ENCODE peak calls at places on chromosomes 2 and 18, in ten cellular contexts. One of them, this sample, is unnamed.

GRCh38 chr18:69648486-69648885 is 247.8 kb downstream of the DOK6 start:
- DNase-seq in psoas muscle: no peak
- DNase-seq in endothelial cell: no peak
- DNase-seq in WTC11: no peak
- DNase-seq in RWPE1: no peak
- DNase-seq in neural progenitor cell: no peak
- DNase-seq in K562: no peak
- DNase-seq in H1: no peak
- DNase-seq in heart right ventricle: no peak
- DNase-seq in kidney: no peak
- DNase-seq in this sample: no peak

GRCh38 chr2:224163573-224164307 is 124.7 kb upstream of the SERPINE2 start:
- DNase-seq in endothelial cell: no peak
- DNase-seq in heart right ventricle: peak; percentile 27
- DNase-seq in neural progenitor cell: no peak
- DNase-seq in kidney: no peak
- DNase-seq in psoas muscle: no peak
- DNase-seq in K562: no peak
- DNase-seq in WTC11: no peak
- DNase-seq in RWPE1: no peak
- DNase-seq in H1: peak; percentile 4
- DNase-seq in this sample: no peak

GRCh38 chr18:46333371-46334199 is 229.4 kb downstream of the HAUS1 start:
- DNase-seq in WTC11: peak; percentile 50
- DNase-seq in K562: peak; percentile 10
- DNase-seq in heart right ventricle: peak; percentile 42
- DNase-seq in endothelial cell: peak; percentile 18
- DNase-seq in H1: peak; percentile 56
- DNase-seq in psoas muscle: peak; percentile 60
- DNase-seq in kidney: no peak
- DNase-seq in RWPE1: peak; percentile 19
- DNase-seq in neural progenitor cell: peak; percentile 86
- DNase-seq in this sample: peak; percentile 83

GRCh38 chr2:178279142-178279541 is 84.8 kb downstream of the OSBPL6 start:
- DNase-seq in RWPE1: peak; percentile 76
- DNase-seq in neural progenitor cell: peak; percentile 67
- DNase-seq in WTC11: no peak
- DNase-seq in psoas muscle: no peak
- DNase-seq in heart right ventricle: no peak
- DNase-seq in endothelial cell: no peak
- DNase-seq in kidney: no peak
- DNase-seq in H1: no peak
- DNase-seq in K562: no peak
- DNase-seq in this sample: no peak

GRCh38 chr2:169839954-169840746 is 12.9 kb downstream of the UBR3 start:
- DNase-seq in H1: no peak
- DNase-seq in endothelial cell: no peak
- DNase-seq in psoas muscle: no peak
- DNase-seq in WTC11: no peak
- DNase-seq in kidney: no peak
- DNase-seq in heart right ventricle: peak; percentile 36
- DNase-seq in neural progenitor cell: no peak
- DNase-seq in RWPE1: no peak
- DNase-seq in K562: peak; percentile 64
- DNase-seq in this sample: no peak

GRCh38 chr18:22318745-22319407 is 98.8 kb downstream of the CTAGE1 start:
- DNase-seq in kidney: no peak
- DNase-seq in endothelial cell: no peak
- DNase-seq in K562: no peak
- DNase-seq in H1: no peak
- DNase-seq in WTC11: no peak
- DNase-seq in psoas muscle: no peak
- DNase-seq in heart right ventricle: no peak
- DNase-seq in RWPE1: no peak
- DNase-seq in neural progenitor cell: peak; percentile 30
- DNase-seq in this sample: no peak

GRCh38 chr2:100125641-100126040 is 16.7 kb downstream of the AFF3 start:
- DNase-seq in RWPE1: no peak
- DNase-seq in K562: no peak
- DNase-seq in heart right ventricle: no peak
- DNase-seq in kidney: no peak
- DNase-seq in H1: no peak
- DNase-seq in psoas muscle: no peak
- DNase-seq in neural progenitor cell: no peak
- DNase-seq in endothelial cell: no peak
- DNase-seq in WTC11: no peak
- DNase-seq in this sample: no peak

GRCh38 chr2:46273919-46274318 is 23.3 kb upstream of the EPAS1 start:
- DNase-seq in heart right ventricle: no peak
- DNase-seq in psoas muscle: no peak
- DNase-seq in neural progenitor cell: no peak
- DNase-seq in K562: no peak
- DNase-seq in RWPE1: no peak
- DNase-seq in kidney: no peak
- DNase-seq in WTC11: no peak
- DNase-seq in endothelial cell: no peak
- DNase-seq in H1: no peak
- DNase-seq in this sample: no peak

GRCh38 chr2:168666339-168666738 is 136.1 kb upstream of the NOSTRIN start:
- DNase-seq in WTC11: no peak
- DNase-seq in heart right ventricle: no peak
- DNase-seq in kidney: no peak
- DNase-seq in K562: no peak
- DNase-seq in H1: no peak
- DNase-seq in endothelial cell: no peak
- DNase-seq in RWPE1: no peak
- DNase-seq in neural progenitor cell: no peak
- DNase-seq in psoas muscle: no peak
- DNase-seq in this sample: no peak

GRCh38 chr2:222609391-222609790 is 46.5 kb downstream of the FARSB start:
- DNase-seq in RWPE1: no peak
- DNase-seq in WTC11: no peak
- DNase-seq in psoas muscle: no peak
- DNase-seq in heart right ventricle: no peak
- DNase-seq in neural progenitor cell: no peak
- DNase-seq in K562: no peak
- DNase-seq in endothelial cell: no peak
- DNase-seq in H1: no peak
- DNase-seq in kidney: no peak
- DNase-seq in this sample: no peak

GRCh38 chr2:127605691-127606277 is 40.2 kb upstream of the GPR17 start:
- DNase-seq in neural progenitor cell: no peak
- DNase-seq in RWPE1: no peak
- DNase-seq in psoas muscle: no peak
- DNase-seq in kidney: no peak
- DNase-seq in heart right ventricle: no peak
- DNase-seq in H1: no peak
- DNase-seq in WTC11: no peak
- DNase-seq in endothelial cell: no peak
- DNase-seq in K562: no peak
- DNase-seq in this sample: no peak

GRCh38 chr18:39962546-39962945 is 1992.5 kb upstream of the PIK3C3 start:
- DNase-seq in psoas muscle: no peak
- DNase-seq in neural progenitor cell: no peak
- DNase-seq in K562: no peak
- DNase-seq in WTC11: no peak
- DNase-seq in H1: no peak
- DNase-seq in endothelial cell: no peak
- DNase-seq in heart right ventricle: no peak
- DNase-seq in kidney: no peak
- DNase-seq in RWPE1: peak; percentile 21
- DNase-seq in this sample: no peak

GRCh38 chr18:54127759-54128378 is 96.6 kb downstream of the MBD2 start:
- DNase-seq in psoas muscle: no peak
- DNase-seq in kidney: no peak
- DNase-seq in WTC11: peak; percentile 58
- DNase-seq in endothelial cell: peak; percentile 63
- DNase-seq in heart right ventricle: peak; percentile 18
- DNase-seq in neural progenitor cell: peak; percentile 78
- DNase-seq in RWPE1: no peak
- DNase-seq in H1: peak; percentile 53
- DNase-seq in K562: no peak
- DNase-seq in this sample: peak; percentile 61
- TF ChIP-seq CTCF in psoas muscle: peak; percentile 33
- TF ChIP-seq CTCF in kidney: peak; percentile 59
- TF ChIP-seq CTCF in WTC11: peak; percentile 39
- TF ChIP-seq CTCF in endothelial cell: peak; percentile 59
- TF ChIP-seq CTCF in heart right ventricle: peak; percentile 58
- TF ChIP-seq CTCF in neural progenitor cell: peak; percentile 83
- TF ChIP-seq CTCF in RWPE1: peak; percentile 19
- TF ChIP-seq CTCF in H1: peak; percentile 61
- TF ChIP-seq CTCF in K562: peak; percentile 45
- TF ChIP-seq CTCF in this sample: peak; percentile 65

DNA sequence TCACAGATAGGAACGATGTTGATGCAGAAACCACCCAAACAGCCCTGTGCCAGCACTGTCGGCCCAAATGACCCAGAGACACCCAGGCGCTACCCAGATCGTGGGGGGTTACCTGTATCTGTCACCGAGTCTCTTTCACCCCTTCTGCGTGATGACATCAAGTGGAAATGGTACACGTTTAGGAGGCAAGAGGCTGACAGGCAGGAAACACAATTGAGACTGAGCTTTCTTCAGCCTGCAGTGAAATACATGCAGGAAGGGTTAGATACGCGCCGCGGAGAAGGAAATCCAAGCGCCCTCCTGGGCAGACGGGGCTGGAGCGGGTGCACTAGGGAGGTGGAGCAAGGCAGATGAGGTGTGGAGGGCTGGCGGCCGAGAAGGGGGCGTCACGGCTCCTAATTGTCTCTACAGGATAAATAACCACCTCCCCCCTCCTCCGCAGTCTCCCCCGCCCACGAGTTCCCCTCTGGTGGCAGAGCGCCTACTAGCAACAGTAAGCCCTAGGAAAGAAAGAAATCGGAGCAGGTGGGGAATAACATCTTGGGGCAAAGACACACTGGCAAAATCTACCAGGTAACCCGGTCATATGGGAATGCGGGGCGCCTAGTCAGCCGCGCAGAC is at the start of gene RNF152:
- DNase-seq in endothelial cell: peak; percentile 41
- DNase-seq in psoas muscle: peak; percentile 55
- DNase-seq in H1: peak; percentile 64
- DNase-seq in RWPE1: peak; percentile 23
- DNase-seq in WTC11: peak; percentile 53
- DNase-seq in kidney: peak; percentile 81
- DNase-seq in K562: no peak
- DNase-seq in heart right ventricle: peak; percentile 44
- DNase-seq in neural progenitor cell: peak; percentile 81
- DNase-seq in this sample: peak; percentile 41
- TF ChIP-seq CTCF in endothelial cell: no peak
- TF ChIP-seq CTCF in psoas muscle: no peak
- TF ChIP-seq CTCF in H1: no peak
- TF ChIP-seq CTCF in RWPE1: no peak
- TF ChIP-seq CTCF in WTC11: no peak
- TF ChIP-seq CTCF in kidney: no peak
- TF ChIP-seq CTCF in K562: no peak
- TF ChIP-seq CTCF in heart right ventricle: no peak
- TF ChIP-seq CTCF in neural progenitor cell: peak; percentile 29
- TF ChIP-seq CTCF in this sample: no peak

DNA sequence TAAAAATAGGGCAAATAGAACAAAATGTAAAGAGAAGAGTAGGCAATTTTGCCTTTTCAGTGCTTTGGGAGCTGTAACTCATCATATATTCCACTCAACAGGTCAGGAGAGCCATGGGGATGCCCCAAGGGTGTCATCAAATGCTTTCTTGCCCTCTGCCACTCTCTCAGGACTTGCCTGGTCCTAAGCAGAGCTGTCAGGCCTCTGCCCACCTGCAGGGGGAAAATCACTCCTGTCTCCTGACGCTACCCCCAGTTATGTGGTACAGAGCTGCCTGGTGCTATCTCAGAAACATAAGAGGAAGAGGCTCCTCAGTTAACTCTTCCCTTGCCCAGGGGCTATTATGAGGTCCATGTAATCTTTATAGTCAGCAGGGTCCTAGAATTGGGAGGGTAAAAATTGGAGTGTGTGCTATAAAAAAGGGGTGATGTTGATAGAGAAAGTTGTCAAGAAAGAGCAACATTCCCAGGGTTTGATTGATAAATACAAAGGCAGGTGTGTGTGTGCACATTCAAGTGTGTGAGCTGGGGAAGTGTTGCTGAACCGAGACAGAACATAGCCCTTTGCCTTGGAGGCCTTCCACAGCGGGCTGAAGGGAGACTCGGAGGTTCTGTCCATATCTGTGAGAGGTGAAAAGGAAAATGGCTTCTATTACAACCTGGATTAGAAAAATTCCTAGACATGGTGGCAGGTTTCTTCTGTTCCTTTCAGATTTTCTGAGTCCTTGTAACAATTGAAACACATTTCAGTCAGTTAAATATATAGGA is 25.4 kb downstream of the PTPRM start:
- DNase-seq in RWPE1: no peak
- DNase-seq in K562: no peak
- DNase-seq in neural progenitor cell: peak; percentile 53
- DNase-seq in kidney: no peak
- DNase-seq in endothelial cell: peak; percentile 32
- DNase-seq in H1: peak; percentile 55
- DNase-seq in heart right ventricle: no peak
- DNase-seq in psoas muscle: no peak
- DNase-seq in WTC11: peak; percentile 32
- DNase-seq in this sample: no peak
- TF ChIP-seq CTCF in RWPE1: no peak
- TF ChIP-seq CTCF in K562: no peak
- TF ChIP-seq CTCF in neural progenitor cell: peak; percentile 52
- TF ChIP-seq CTCF in kidney: peak; percentile 1
- TF ChIP-seq CTCF in endothelial cell: peak; percentile 53
- TF ChIP-seq CTCF in H1: peak; percentile 60
- TF ChIP-seq CTCF in heart right ventricle: no peak
- TF ChIP-seq CTCF in psoas muscle: peak; percentile 17
- TF ChIP-seq CTCF in WTC11: peak; percentile 15
- TF ChIP-seq CTCF in this sample: no peak

GRCh38 chr2:177174456-177174855 is 38.1 kb upstream of the HNRNPA3 start:
- DNase-seq in endothelial cell: no peak
- DNase-seq in psoas muscle: no peak
- DNase-seq in kidney: no peak
- DNase-seq in neural progenitor cell: no peak
- DNase-seq in RWPE1: no peak
- DNase-seq in H1: no peak
- DNase-seq in heart right ventricle: no peak
- DNase-seq in WTC11: no peak
- DNase-seq in K562: no peak
- DNase-seq in this sample: no peak

GRCh38 chr2:177165731-177166711 is 46.6 kb upstream of the HNRNPA3 start:
- DNase-seq in WTC11: no peak
- DNase-seq in heart right ventricle: no peak
- DNase-seq in kidney: no peak
- DNase-seq in neural progenitor cell: no peak
- DNase-seq in psoas muscle: no peak
- DNase-seq in K562: no peak
- DNase-seq in H1: no peak
- DNase-seq in endothelial cell: no peak
- DNase-seq in RWPE1: no peak
- DNase-seq in this sample: no peak

GRCh38 chr2:177172034-177172880 is 40.3 kb upstream of the HNRNPA3 start:
- DNase-seq in endothelial cell: no peak
- DNase-seq in RWPE1: peak; percentile 78
- DNase-seq in heart right ventricle: no peak
- DNase-seq in kidney: no peak
- DNase-seq in WTC11: no peak
- DNase-seq in psoas muscle: no peak
- DNase-seq in H1: no peak
- DNase-seq in neural progenitor cell: no peak
- DNase-seq in K562: no peak
- DNase-seq in this sample: no peak

GRCh38 chr2:177171418-177171865 is 41.2 kb upstream of the HNRNPA3 start:
- DNase-seq in kidney: no peak
- DNase-seq in neural progenitor cell: no peak
- DNase-seq in psoas muscle: no peak
- DNase-seq in H1: no peak
- DNase-seq in heart right ventricle: no peak
- DNase-seq in endothelial cell: no peak
- DNase-seq in K562: no peak
- DNase-seq in RWPE1: no peak
- DNase-seq in WTC11: no peak
- DNase-seq in this sample: no peak

GRCh38 chr2:177169810-177170514 is 42.6 kb upstream of the HNRNPA3 start:
- DNase-seq in heart right ventricle: no peak
- DNase-seq in RWPE1: peak; percentile 97
- DNase-seq in endothelial cell: no peak
- DNase-seq in K562: no peak
- DNase-seq in WTC11: no peak
- DNase-seq in kidney: no peak
- DNase-seq in psoas muscle: no peak
- DNase-seq in H1: no peak
- DNase-seq in neural progenitor cell: no peak
- DNase-seq in this sample: no peak
- TF ChIP-seq CTCF in heart right ventricle: no peak
- TF ChIP-seq CTCF in RWPE1: no peak
- TF ChIP-seq CTCF in endothelial cell: no peak
- TF ChIP-seq CTCF in K562: no peak
- TF ChIP-seq CTCF in WTC11: no peak
- TF ChIP-seq CTCF in kidney: no peak
- TF ChIP-seq CTCF in psoas muscle: no peak
- TF ChIP-seq CTCF in H1: no peak
- TF ChIP-seq CTCF in neural progenitor cell: no peak
- TF ChIP-seq CTCF in this sample: no peak

This sample was measured in D721Med.